ENCODE peak calls at places on chromosome 18, in five cellular contexts. Y, C, M, V and S are unnamed samples.

GRCh38 chr18:9914584-9915290 is 921 bp downstream of the VAPA start:
- DNase-seq in M (peak; percentile 61), Y (no peak), C (no peak), V (peak; percentile 51), S (peak; percentile 67)

GRCh38 chr18:48123324-48123723 is 192.9 kb upstream of the SMAD2 start:
- DNase-seq in C (no peak), M (no peak), Y (no peak), V (no peak), S (no peak)

GRCh38 chr18:58552057-58552461 is 76.8 kb downstream of the ALPK2 start:
- DNase-seq in C (peak; percentile 82), Y (no peak), M (no peak), V (peak; percentile 68), S (peak; percentile 35)

GRCh38 chr18:681985-682384 is 24.5 kb downstream of the TYMS start:
- DNase-seq in V (no peak), C (no peak), Y (no peak), M (no peak), S (no peak)

GRCh38 chr18:30572214-30572613 is 470.3 kb downstream of the DSC3 start:
- DNase-seq in C (no peak), M (no peak), Y (no peak), V (no peak), S (no peak)

GRCh38 chr18:9683418-9684396 is 24.4 kb upstream of the RAB31 start:
- DNase-seq in V (peak; percentile 26), Y (no peak), M (peak; percentile 63), C (no peak), S (peak; percentile 79)

GRCh38 chr18:65523461-65523860 is 227.4 kb upstream of the CDH7 start:
- DNase-seq in V (no peak), Y (no peak), M (no peak), C (no peak), S (no peak)

GRCh38 chr18:26551217-26551708 is 2.9 kb upstream of the KCTD1 start:
- DNase-seq in Y (no peak), V (no peak), C (no peak), M (no peak), S (no peak)

GRCh38 chr18:40313030-40313642 is 1641.9 kb upstream of the PIK3C3 start:
- DNase-seq in Y (no peak), V (no peak), M (no peak), C (no peak), S (no peak)

GRCh38 chr18:22045221-22045918 is 124.0 kb upstream of the GATA6 start:
- DNase-seq in C (no peak), Y (no peak), V (no peak), M (no peak), S (no peak)

GRCh38 chr18:45566025-45566740 is 49.1 kb upstream of the SLC14A2 start:
- DNase-seq in M (no peak), Y (no peak), V (no peak), C (no peak), S (no peak)

GRCh38 chr18:33603434-33603833 is 25.4 kb downstream of the ASXL3 start:
- DNase-seq in V (no peak), M (no peak), C (no peak), Y (no peak), S (no peak)

GRCh38 chr18:11728247-11728646 is 39.2 kb downstream of the GNAL start:
- DNase-seq in C (no peak), M (no peak), Y (no peak), V (peak; percentile 14), S (no peak)

GRCh38 chr18:3449702-3450357 is at the start of gene TGIF1:
- DNase-seq in Y (peak; percentile 77), C (no peak), V (peak; percentile 63), M (peak; percentile 85), S (peak; percentile 83)

GRCh38 chr18:79133724-79134123 is 64.5 kb downstream of the ATP9B start:
- DNase-seq in C (no peak), M (no peak), Y (no peak), V (no peak), S (no peak)

GRCh38 chr18:56245856-56246575 is 392.4 kb downstream of the TXNL1 start:
- DNase-seq in V (no peak), M (no peak), Y (peak; percentile 6), C (no peak), S (no peak)

GRCh38 chr18:58871514-58872490 is 7.1 kb downstream of the ZNF532 start:
- DNase-seq in M (no peak), Y (no peak), C (no peak), V (no peak), S (no peak)

GRCh38 chr18:8254664-8255063 is 354.6 kb upstream of the RAB12 start:
- DNase-seq in Y (no peak), V (no peak), M (no peak), C (no peak), S (no peak)

GRCh38 chr18:74866577-74866976 is 268.9 kb downstream of the ZNF407 start:
- DNase-seq in V (no peak), Y (no peak), M (no peak), C (no peak), S (no peak)

DNA sequence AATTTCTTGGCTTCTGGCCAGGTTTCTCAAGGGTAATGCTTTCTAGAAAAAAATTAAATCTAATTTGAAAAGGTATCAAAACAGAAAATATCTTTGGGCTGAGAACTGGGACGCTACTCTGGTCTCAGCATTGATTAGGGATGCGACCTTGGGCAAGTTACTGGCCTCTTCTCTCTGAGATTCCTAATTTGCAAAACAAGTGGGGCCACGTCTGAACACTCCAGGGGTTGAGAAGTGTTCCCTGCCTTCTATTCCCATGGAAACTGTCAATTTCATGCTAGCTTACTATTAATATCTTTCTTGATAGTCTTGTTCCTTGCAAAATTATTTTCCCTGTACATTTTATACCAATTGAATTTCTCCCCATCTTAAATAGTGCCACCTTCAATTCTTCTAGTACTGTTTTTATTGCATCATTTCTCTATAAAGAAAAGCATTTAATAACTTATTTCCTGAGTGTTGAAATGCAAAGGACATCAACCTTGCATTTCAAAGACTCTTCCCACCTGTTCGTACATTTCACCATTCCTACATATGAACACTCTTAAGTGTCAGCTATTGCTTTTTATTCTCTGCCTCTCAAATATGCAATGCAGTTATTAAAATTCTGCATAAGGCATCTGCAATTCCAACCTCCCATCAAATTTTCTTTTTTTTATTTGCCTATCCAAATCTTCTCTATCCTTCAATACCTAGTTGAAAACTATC is 118.3 kb upstream of the DSEL start:
- DNase-seq in Y (no peak), V (no peak), C (no peak), M (no peak), S (no peak)
- TF ChIP-seq REST in Y (no peak), V (no peak), C (no peak), M (no peak), S (no peak)

DNA sequence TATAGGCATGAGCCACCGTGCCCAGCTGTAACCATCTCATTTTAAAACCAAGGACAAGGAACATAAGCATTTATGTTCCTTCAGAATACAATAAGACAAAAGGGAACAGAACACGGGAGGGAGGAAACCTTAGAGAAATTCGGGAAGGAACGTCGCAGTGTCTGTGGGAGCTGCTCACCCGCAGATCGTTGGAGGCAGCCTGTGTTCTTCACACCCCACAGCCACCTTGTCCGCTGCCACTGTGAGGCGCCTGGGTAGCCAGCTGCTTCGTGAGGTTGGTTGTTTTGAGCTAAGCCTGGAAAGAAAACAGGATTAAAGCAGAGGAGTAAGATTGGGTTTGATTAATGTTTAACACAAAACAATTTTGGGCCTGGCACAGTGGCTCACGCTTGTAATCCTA is 250.0 kb downstream of the FHOD3 start:
- DNase-seq in V (no peak), Y (no peak), C (no peak), M (no peak), S (no peak)
- TF ChIP-seq GABPA in V (no peak), Y (no peak), C (no peak), M (no peak), S (no peak)

DNA sequence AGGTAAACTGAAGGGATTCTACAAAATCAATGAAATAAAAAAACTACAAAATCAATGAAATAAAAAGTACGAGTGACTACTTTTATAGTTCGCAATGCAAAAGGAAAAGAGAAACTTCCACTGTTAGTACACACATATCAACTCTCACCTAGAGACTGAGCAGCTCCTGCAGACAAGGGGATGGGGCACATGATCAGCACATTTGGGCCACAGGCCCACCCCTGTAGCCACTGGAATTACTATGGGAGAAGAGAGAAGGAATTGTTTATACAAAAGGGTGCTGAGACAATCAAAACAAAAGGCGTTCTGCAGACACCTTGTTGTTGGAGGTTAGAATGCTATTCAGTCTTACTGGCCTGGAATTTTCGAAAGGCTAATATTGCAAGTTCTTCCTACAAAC is 34.7 kb upstream of the CD226 start:
- DNase-seq in V (no peak), Y (no peak), M (no peak), C (no peak), S (no peak)
- TF ChIP-seq REST in V (no peak), Y (no peak), M (no peak), C (no peak), S (no peak)

GRCh38 chr18:14947482-14948162 is 199.7 kb downstream of the ANKRD30B start:
- DNase-seq in Y (no peak), V (no peak), C (no peak), M (no peak), S (no peak)
- TF ChIP-seq GABPA in Y (no peak), V (no peak), C (no peak), M (no peak), S (no peak)